ENCODE peak calls at places on chromosome 15, in five cellular contexts. E is neural progenitor cell, U is suprapubic skin, I is mucosa of descending colon, A is left ventricle myocardium inferior. Z is an unnamed sample. For H3K36me3, the result is how much of the 10 kb centered on the place peaks cover.

GRCh38 chr15:87572381-87572780 is 684.2 kb downstream of the NTRK3 start:
- DNase-seq in E (peak), U (no peak), I (no peak), A (no peak), Z (no peak)

GRCh38 chr15:26166429-26166828 is 303.3 kb upstream of the ATP10A start:
- DNase-seq in A (no peak), E (no peak), U (no peak), I (no peak), Z (no peak)

GRCh38 chr15:76139368-76140068 is 79.7 kb downstream of the TMEM266 start:
- DNase-seq in A (peak), I (peak), E (peak), U (no peak), Z (peak)

GRCh38 chr15:25936004-25936403 is 72.9 kb upstream of the ATP10A start:
- DNase-seq in A (no peak), I (no peak), U (no peak), E (no peak), Z (no peak)

GRCh38 chr15:34610388-34610787 is 26.9 kb upstream of the GOLGA8B start:
- DNase-seq in U (no peak), A (no peak), E (peak), I (no peak), Z (no peak)

GRCh38 chr15:82571722-82572222 is 31.5 kb upstream of the RPS17 start:
- DNase-seq in A (peak), I (peak), E (peak), U (peak), Z (no peak)

GRCh38 chr15:69035205-69035917 is 20.9 kb downstream of the NOX5 start:
- DNase-seq in A (no peak), I (peak), U (no peak), E (peak), Z (no peak)

GRCh38 chr15:33700695-33701303 is 267.5 kb upstream of the CHRM5 start:
- DNase-seq in E (peak), A (peak), U (peak), I (peak), Z (peak)

GRCh38 chr15:62212746-62213145 is 47.7 kb upstream of the C2CD4B start:
- DNase-seq in I (no peak), A (no peak), U (no peak), E (no peak), Z (no peak)

GRCh38 chr15:59399465-59400102 is 26.9 kb upstream of the MYO1E start:
- DNase-seq in A (no peak), I (no peak), E (no peak), U (no peak), Z (no peak)

GRCh38 chr15:80599359-80599758 is 95.8 kb upstream of the ABHD17C start:
- DNase-seq in U (no peak), I (no peak), A (no peak), E (no peak), Z (no peak)

GRCh38 chr15:70376929-70377691 is 279.4 kb upstream of the TLE3 start:
- DNase-seq in I (no peak), U (peak), E (peak), A (peak), Z (peak)

GRCh38 chr15:76674883-76675282 is 230.3 kb downstream of the SCAPER start:
- DNase-seq in A (no peak), E (no peak), U (no peak), I (no peak), Z (no peak)

GRCh38 chr15:39747326-39747725 is 35.3 kb downstream of the FSIP1 start:
- DNase-seq in U (no peak), I (no peak), A (no peak), E (no peak), Z (no peak)

GRCh38 chr15:78142332-78142731 is 6.8 kb upstream of the IDH3A start:
- DNase-seq in E (no peak), U (peak), I (no peak), A (no peak), Z (no peak)

GRCh38 chr15:65730560-65731172 is 61.4 kb downstream of the DENND4A start:
- DNase-seq in A (no peak), U (no peak), I (no peak), E (no peak), Z (no peak)

GRCh38 chr15:29268706-29269484 is 727 bp downstream of the NSMCE3 start:
- DNase-seq in I (no peak), A (peak), U (no peak), E (peak), Z (no peak)

GRCh38 chr15:59353994-59354951 is 18.4 kb downstream of the MYO1E start:
- DNase-seq in I (no peak), E (peak), A (no peak), U (no peak), Z (no peak)

GRCh38 chr15:64519897-64520296 is 59.5 kb downstream of the ZNF609 start:
- DNase-seq in I (no peak), U (no peak), E (no peak), A (no peak), Z (no peak)
- TF ChIP-seq CTCF in I (no peak), U (no peak), E (no peak), A (no peak), Z (no peak)

GRCh38 chr15:90271459-90272166 is 6.1 kb downstream of the NGRN start:
- DNase-seq in I (no peak), A (no peak), E (no peak), U (peak), Z (no peak)
- H3K36me3 ChIP-seq in I (under half), A (half or more), E (under half), U (half or more), Z (under half)

DNA sequence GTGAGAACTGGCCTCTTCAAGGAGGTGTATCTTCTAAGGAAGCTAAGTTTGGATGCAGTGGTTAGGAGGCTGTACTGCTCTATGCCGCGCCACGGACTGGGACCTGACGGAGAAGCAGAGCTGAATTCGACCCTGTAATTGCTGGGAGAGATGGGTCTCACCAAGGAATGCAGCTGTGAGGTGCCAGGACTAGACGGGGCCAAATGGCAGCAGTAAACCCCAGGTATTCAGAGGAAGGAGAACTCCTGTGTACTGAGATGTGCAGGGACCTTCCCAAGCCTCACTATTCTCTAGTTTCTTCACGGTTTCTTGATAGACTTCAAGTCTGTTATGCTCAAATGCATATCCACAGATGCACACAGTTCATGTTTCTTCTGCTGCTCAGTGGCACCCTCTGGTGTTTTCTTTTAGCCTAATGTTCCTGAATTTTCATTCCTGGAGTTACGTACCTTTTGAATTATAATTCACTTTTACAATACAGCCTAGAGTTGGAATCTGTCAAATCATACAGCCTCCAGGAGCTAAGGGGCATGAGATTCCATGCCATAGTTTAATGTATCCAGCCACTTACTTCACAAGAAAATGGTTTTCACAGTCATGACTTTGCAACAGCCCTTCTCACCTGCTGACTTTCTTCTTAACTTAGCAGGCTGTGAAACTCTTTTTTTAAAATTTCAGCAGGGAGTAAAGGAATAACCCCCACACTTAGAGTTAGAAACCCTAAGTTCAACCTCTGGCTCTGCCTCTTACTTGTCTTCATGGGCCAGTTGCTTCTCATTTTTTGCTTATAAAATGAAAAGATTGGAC is 61.8 kb downstream of the GLDN start:
- DNase-seq in A (no peak), I (no peak), U (no peak), E (peak), Z (no peak)
- TF ChIP-seq CTCF in A (peak), I (no peak), U (no peak), E (peak), Z (peak)

GRCh38 chr15:84784262-84784661 is 32.9 kb upstream of the ALPK3 start:
- DNase-seq in E (no peak), A (no peak), I (no peak), U (no peak), Z (no peak)
- H3K36me3 ChIP-seq in E (under half), A (under half), I (under half), U (under half), Z (under half)

GRCh38 chr15:89496155-89497098 is at the start of gene RHCG:
- DNase-seq in A (no peak), I (peak), E (peak), U (no peak), Z (peak)
- TF ChIP-seq CTCF in A (peak), I (no peak), E (peak), U (no peak), Z (peak)

GRCh38 chr15:50627351-50628055 is 59.1 kb downstream of the TRPM7 start:
- DNase-seq in U (no peak), I (no peak), E (no peak), A (no peak), Z (no peak)
- H3K36me3 ChIP-seq in U (half or more), I (under half), E (under half), A (half or more), Z (under half)

GRCh38 chr15:100914876-100915275 is 4.3 kb upstream of the LRRK1 start:
- DNase-seq in U (no peak), E (peak), A (no peak), I (no peak), Z (no peak)
- TF ChIP-seq CTCF in U (no peak), E (peak), A (no peak), I (no peak), Z (no peak)

Z was measured in kidney epithelial cell.